ENCODE peak calls at places on chromosomes 4 and X, in four cellular contexts. Q is esophagus muscularis mucosa, O is tibial nerve, H is Peyer's patch. F is an unnamed sample.

GRCh38 chr4:168199262-168199957 is 107.1 kb downstream of the ANXA10 start:
- DNase-seq in O (no peak), Q (no peak), H (no peak), F (no peak)

GRCh38 chrX:29237972-29238371 is 650.7 kb downstream of the IL1RAPL1 start:
- DNase-seq in H (no peak), O (no peak), Q (no peak), F (no peak)

GRCh38 chr4:79917246-79917645 is 155.8 kb downstream of the ANTXR2 start:
- DNase-seq in O (no peak), Q (no peak), H (peak; percentile 51), F (no peak)

GRCh38 chrX:151973851-151974335 is 583 bp downstream of the GABRE start:
- DNase-seq in Q (no peak), O (no peak), H (peak; percentile 54), F (no peak)

GRCh38 chr4:161188578-161188977 is 975.2 kb downstream of the FSTL5 start:
- DNase-seq in Q (no peak), O (no peak), H (no peak), F (no peak)

GRCh38 chr4:140626982-140627381 is 58.2 kb upstream of the UCP1 start:
- DNase-seq in Q (no peak), O (no peak), H (no peak), F (no peak)

GRCh38 chr4:118849867-118850812 is 14.2 kb upstream of the SEC24D start:
- DNase-seq in O (no peak), Q (no peak), H (no peak), F (no peak)

GRCh38 chr4:73674451-73674919 is 54.2 kb upstream of the RASSF6 start:
- DNase-seq in H (no peak), Q (no peak), O (no peak), F (no peak)

GRCh38 chr4:143667461-143667860 is 33.0 kb downstream of the FREM3 start:
- DNase-seq in O (peak; percentile 76), H (no peak), Q (no peak), F (no peak)

GRCh38 chr4:61543976-61544375 is 343.9 kb downstream of the ADGRL3 start:
- DNase-seq in Q (no peak), O (no peak), H (no peak), F (no peak)

GRCh38 chr4:110633358-110634319 is 10.8 kb upstream of the PITX2 start:
- DNase-seq in Q (no peak), O (no peak), H (no peak), F (no peak)

GRCh38 chr4:83535945-83536648 is at the start of gene GPAT3:
- DNase-seq in Q (peak; percentile 93), O (peak; percentile 62), H (peak; percentile 96), F (peak; percentile 94)
- TF ChIP-seq POLR2A in Q (peak; percentile 37), O (peak; percentile 31), H (peak; percentile 84), F (peak; percentile 88)

GRCh38 chr4:186191266-186192067 is at the start of gene CYP4V2:
- DNase-seq in Q (no peak), O (peak; percentile 60), H (peak; percentile 93), F (peak; percentile 62)
- TF ChIP-seq POLR2A in Q (peak; percentile 15), O (peak; percentile 52), H (peak; percentile 78), F (peak; percentile 47)

DNA sequence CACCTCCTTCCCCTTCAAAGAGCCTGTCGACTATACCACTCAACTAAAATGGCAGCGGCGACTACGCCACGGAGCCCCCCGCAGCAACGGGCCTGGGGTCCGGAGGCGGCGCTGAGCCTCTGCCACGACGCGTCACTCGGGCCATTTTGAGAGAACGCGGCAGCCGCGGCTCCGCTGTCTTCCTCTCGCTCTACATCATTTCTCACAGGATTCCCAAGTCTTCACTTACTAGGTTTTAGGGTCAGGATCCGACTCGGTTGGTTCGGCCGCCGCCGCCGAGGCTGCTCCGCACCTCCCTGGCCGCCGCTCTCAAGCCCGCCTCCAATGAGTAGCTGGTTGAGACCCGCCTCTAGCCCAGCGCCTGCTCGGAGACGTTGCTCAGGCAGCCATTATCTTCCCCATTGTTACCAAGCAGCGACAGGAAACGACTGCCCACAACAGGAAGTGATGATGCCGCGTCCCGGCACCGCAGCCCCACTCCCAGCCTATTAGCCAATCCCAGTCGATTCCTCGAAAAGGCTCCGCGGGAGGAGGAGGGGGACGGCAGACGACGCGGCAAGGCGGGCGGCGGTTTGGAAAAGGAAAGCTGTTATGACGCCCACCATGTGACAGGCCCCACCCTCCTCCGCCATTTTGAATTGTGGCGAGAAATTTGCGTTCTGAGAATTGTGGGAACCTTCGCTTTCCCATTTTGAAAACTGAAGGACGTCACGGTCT is at the start of gene RLIM:
- DNase-seq in Q (peak; percentile 98), H (peak; percentile 89), O (peak; percentile 85), F (peak; percentile 90)
- TF ChIP-seq POLR2A in Q (peak; percentile 49), H (peak; percentile 55), O (peak; percentile 85), F (peak; percentile 79)

GRCh38 chrX:64230123-64230970 is at the start of gene ASB12:
- DNase-seq in H (no peak), Q (no peak), O (no peak), F (peak; percentile 34)
- TF ChIP-seq POLR2A in H (no peak), Q (no peak), O (no peak), F (peak; percentile 71)

GRCh38 chrX:132023896-132024386 is 839 bp downstream of the STK26 start:
- DNase-seq in H (no peak), O (no peak), Q (no peak), F (no peak)
- TF ChIP-seq POLR2A in H (no peak), O (no peak), Q (no peak), F (no peak)

DNA sequence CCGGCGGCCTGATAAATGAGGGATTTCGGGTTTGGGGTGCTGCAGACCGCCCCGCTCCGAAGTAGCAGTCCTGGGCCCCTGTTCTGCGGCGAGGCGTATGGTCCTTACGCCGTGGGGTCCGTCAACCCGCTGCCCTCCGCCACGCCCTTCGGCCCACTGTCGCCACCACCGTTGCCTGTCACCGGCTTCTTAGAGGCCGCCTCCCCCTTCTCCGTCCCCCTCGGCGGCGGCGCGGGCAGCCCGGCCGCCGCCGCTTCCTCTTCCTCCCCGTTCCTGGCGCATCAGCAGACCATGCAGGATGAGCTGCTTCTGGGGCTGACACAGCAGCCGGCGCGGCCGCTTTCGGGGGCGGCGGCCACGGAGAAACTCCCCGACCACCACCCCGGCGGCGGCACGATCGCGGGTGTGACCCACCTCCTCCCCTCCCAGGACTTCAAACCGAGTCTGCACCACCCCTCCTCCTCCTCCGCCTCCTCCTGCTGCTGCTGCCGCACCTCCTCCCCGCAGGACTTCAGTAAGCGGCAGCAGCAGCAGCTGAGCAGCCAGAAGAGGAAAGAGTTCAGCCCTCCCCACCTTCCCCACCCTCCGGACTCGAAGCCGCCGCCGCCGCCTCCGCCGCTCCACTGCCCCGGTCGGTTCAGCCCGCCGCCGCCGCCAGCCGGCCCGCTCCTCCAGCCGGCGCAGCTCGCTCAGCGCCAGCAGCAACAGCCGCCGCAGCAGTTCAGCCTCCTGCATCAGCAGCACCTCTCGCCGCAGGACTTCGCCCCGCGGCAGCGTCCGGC is 569 bp downstream of the CPEB2 start:
- DNase-seq in H (peak; percentile 90), O (peak; percentile 68), Q (peak; percentile 93), F (peak; percentile 68)
- TF ChIP-seq POLR2A in H (peak; percentile 82), O (peak; percentile 18), Q (peak; percentile 20), F (no peak)

GRCh38 chr4:15001248-15001824 is 945 bp upstream of the CPEB2 start:
- DNase-seq in H (peak; percentile 73), Q (peak; percentile 94), O (peak; percentile 71), F (peak; percentile 30)
- TF ChIP-seq POLR2A in H (no peak), Q (no peak), O (no peak), F (no peak)

GRCh38 chrX:40175416-40176255 is 77.9 kb upstream of the BCOR start:
- DNase-seq in Q (no peak), H (peak; percentile 80), O (peak; percentile 63), F (peak; percentile 50)
- TF ChIP-seq POLR2A in Q (no peak), H (peak; percentile 33), O (peak; percentile 19), F (peak; percentile 21)

DNA sequence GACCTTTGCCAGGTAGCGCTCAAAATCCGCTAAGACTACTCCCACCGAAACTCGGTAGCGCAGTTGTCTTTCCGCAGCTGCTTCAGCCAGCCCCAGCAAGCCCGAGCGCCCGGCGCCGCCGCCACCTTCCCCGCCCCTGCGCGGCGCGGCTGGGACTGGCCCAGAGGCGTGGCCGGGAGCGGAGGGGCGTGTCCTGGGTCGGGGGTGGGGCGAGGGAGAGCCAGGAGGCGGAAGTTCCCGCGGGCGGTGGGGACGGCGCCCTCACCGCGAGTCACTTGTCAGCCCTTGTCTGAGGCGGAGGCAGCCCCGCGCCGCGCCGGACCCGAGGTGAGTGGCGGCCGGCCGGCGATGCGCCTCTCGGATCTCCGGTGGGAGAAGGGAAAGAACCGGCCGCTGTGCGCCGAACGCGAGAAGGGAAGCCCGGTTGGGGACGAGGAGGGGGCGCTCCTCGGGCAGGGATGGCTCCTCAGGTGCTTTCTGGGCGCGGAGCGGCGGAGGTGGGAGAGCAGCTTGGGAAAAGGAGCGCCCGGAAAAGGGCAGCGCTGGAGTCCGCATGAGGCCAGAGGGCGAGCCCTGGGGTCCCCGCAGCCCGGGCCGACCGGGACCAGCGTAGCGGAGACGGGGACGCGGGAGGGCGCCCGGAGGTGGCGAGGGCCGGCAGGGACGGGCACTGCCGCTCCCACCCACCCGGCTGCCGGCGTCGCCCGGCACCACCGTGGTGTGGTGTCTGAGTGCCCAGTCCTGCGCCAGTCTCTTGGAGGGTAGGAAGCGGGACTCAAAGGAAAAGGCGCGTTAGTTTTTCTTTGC is at the start of gene PDLIM5:
- DNase-seq in H (peak; percentile 97), O (peak; percentile 78), Q (peak; percentile 97), F (peak; percentile 88)
- TF ChIP-seq POLR2A in H (peak; percentile 97), O (peak; percentile 94), Q (peak; percentile 90), F (peak; percentile 99)